ENCODE peak calls at places on chromosomes 3 and 15, in eight cellular contexts. One of them, this sample, is unnamed.

GRCh38 chr3:134601539-134602439 is 49.0 kb downstream of the KY start:
- DNase-seq in heart left ventricle: no peak
- DNase-seq in natural killer cell: no peak
- DNase-seq in B cell: no peak
- DNase-seq in lower leg skin: no peak
- DNase-seq in endothelial cell: peak
- DNase-seq in fibroblast of villous mesenchyme: peak
- DNase-seq in PC-3: no peak
- DNase-seq in this sample: no peak

GRCh38 chr3:24519368-24520100 is 24.9 kb upstream of the THRB start:
- DNase-seq in endothelial cell: no peak
- DNase-seq in B cell: no peak
- DNase-seq in fibroblast of villous mesenchyme: no peak
- DNase-seq in natural killer cell: no peak
- DNase-seq in PC-3: no peak
- DNase-seq in lower leg skin: no peak
- DNase-seq in heart left ventricle: peak
- DNase-seq in this sample: no peak

GRCh38 chr3:74415731-74416130 is 198.7 kb downstream of the CNTN3 start:
- DNase-seq in natural killer cell: no peak
- DNase-seq in fibroblast of villous mesenchyme: no peak
- DNase-seq in heart left ventricle: no peak
- DNase-seq in endothelial cell: no peak
- DNase-seq in lower leg skin: no peak
- DNase-seq in PC-3: no peak
- DNase-seq in B cell: no peak
- DNase-seq in this sample: no peak

GRCh38 chr15:40049076-40049475 is 10.1 kb upstream of the SRP14 start:
- DNase-seq in fibroblast of villous mesenchyme: no peak
- DNase-seq in lower leg skin: no peak
- DNase-seq in natural killer cell: no peak
- DNase-seq in B cell: no peak
- DNase-seq in endothelial cell: no peak
- DNase-seq in PC-3: no peak
- DNase-seq in heart left ventricle: peak
- DNase-seq in this sample: no peak

GRCh38 chr3:129441782-129442181 is 1.8 kb downstream of the IFT122 start:
- DNase-seq in lower leg skin: peak
- DNase-seq in endothelial cell: no peak
- DNase-seq in natural killer cell: no peak
- DNase-seq in PC-3: no peak
- DNase-seq in fibroblast of villous mesenchyme: peak
- DNase-seq in B cell: no peak
- DNase-seq in heart left ventricle: peak
- DNase-seq in this sample: no peak

GRCh38 chr15:75140080-75140879 is 61.4 kb upstream of the C15orf39 start:
- DNase-seq in natural killer cell: no peak
- DNase-seq in lower leg skin: no peak
- DNase-seq in fibroblast of villous mesenchyme: no peak
- DNase-seq in endothelial cell: no peak
- DNase-seq in B cell: no peak
- DNase-seq in heart left ventricle: no peak
- DNase-seq in PC-3: no peak
- DNase-seq in this sample: no peak

GRCh38 chr3:44045476-44046275 is 196.0 kb upstream of the TOPAZ1 start:
- DNase-seq in endothelial cell: no peak
- DNase-seq in fibroblast of villous mesenchyme: no peak
- DNase-seq in lower leg skin: no peak
- DNase-seq in natural killer cell: no peak
- DNase-seq in heart left ventricle: no peak
- DNase-seq in B cell: peak
- DNase-seq in PC-3: peak
- DNase-seq in this sample: peak

GRCh38 chr15:78399081-78399480 is 38.9 kb upstream of the IREB2 start:
- DNase-seq in lower leg skin: no peak
- DNase-seq in PC-3: no peak
- DNase-seq in heart left ventricle: no peak
- DNase-seq in endothelial cell: no peak
- DNase-seq in natural killer cell: no peak
- DNase-seq in fibroblast of villous mesenchyme: peak
- DNase-seq in B cell: no peak
- DNase-seq in this sample: no peak

GRCh38 chr3:5198986-5199731 is 11.7 kb downstream of the EDEM1 start:
- DNase-seq in endothelial cell: no peak
- DNase-seq in natural killer cell: no peak
- DNase-seq in lower leg skin: no peak
- DNase-seq in heart left ventricle: no peak
- DNase-seq in B cell: peak
- DNase-seq in fibroblast of villous mesenchyme: peak
- DNase-seq in PC-3: no peak
- DNase-seq in this sample: no peak

GRCh38 chr3:171134170-171134569 is 107.7 kb upstream of the SLC2A2 start:
- DNase-seq in natural killer cell: no peak
- DNase-seq in fibroblast of villous mesenchyme: no peak
- DNase-seq in heart left ventricle: no peak
- DNase-seq in endothelial cell: no peak
- DNase-seq in B cell: no peak
- DNase-seq in lower leg skin: no peak
- DNase-seq in PC-3: no peak
- DNase-seq in this sample: no peak

GRCh38 chr15:28957606-28958498 is 72.1 kb downstream of the APBA2 start:
- DNase-seq in endothelial cell: no peak
- DNase-seq in fibroblast of villous mesenchyme: no peak
- DNase-seq in PC-3: no peak
- DNase-seq in heart left ventricle: no peak
- DNase-seq in B cell: no peak
- DNase-seq in natural killer cell: no peak
- DNase-seq in lower leg skin: no peak
- DNase-seq in this sample: no peak

GRCh38 chr15:77527831-77528231 is 104.9 kb downstream of the LINGO1 start:
- DNase-seq in heart left ventricle: no peak
- DNase-seq in PC-3: no peak
- DNase-seq in fibroblast of villous mesenchyme: peak
- DNase-seq in lower leg skin: no peak
- DNase-seq in endothelial cell: no peak
- DNase-seq in natural killer cell: no peak
- DNase-seq in B cell: no peak
- DNase-seq in this sample: no peak

GRCh38 chr3:14793126-14793857 is 25.5 kb upstream of the FGD5 start:
- DNase-seq in lower leg skin: no peak
- DNase-seq in fibroblast of villous mesenchyme: no peak
- DNase-seq in PC-3: no peak
- DNase-seq in heart left ventricle: peak
- DNase-seq in natural killer cell: no peak
- DNase-seq in B cell: no peak
- DNase-seq in endothelial cell: no peak
- DNase-seq in this sample: no peak

GRCh38 chr3:112470791-112471190 is 28.5 kb downstream of the BTLA start:
- DNase-seq in endothelial cell: no peak
- DNase-seq in B cell: no peak
- DNase-seq in lower leg skin: no peak
- DNase-seq in natural killer cell: no peak
- DNase-seq in fibroblast of villous mesenchyme: no peak
- DNase-seq in PC-3: no peak
- DNase-seq in heart left ventricle: no peak
- DNase-seq in this sample: no peak

GRCh38 chr3:144142151-144142855 is 170.7 kb downstream of the DIPK2A start:
- DNase-seq in natural killer cell: no peak
- DNase-seq in PC-3: no peak
- DNase-seq in endothelial cell: no peak
- DNase-seq in heart left ventricle: no peak
- DNase-seq in fibroblast of villous mesenchyme: peak
- DNase-seq in lower leg skin: no peak
- DNase-seq in B cell: no peak
- DNase-seq in this sample: no peak

GRCh38 chr3:195808741-195809290 is 2.9 kb downstream of the MUC4 start:
- DNase-seq in lower leg skin: no peak
- DNase-seq in B cell: no peak
- DNase-seq in endothelial cell: no peak
- DNase-seq in fibroblast of villous mesenchyme: no peak
- DNase-seq in natural killer cell: no peak
- DNase-seq in PC-3: no peak
- DNase-seq in heart left ventricle: no peak
- DNase-seq in this sample: no peak

GRCh38 chr3:29922990-29923746 is 642.3 kb downstream of the RBMS3 start:
- DNase-seq in fibroblast of villous mesenchyme: peak
- DNase-seq in endothelial cell: peak
- DNase-seq in lower leg skin: peak
- DNase-seq in natural killer cell: no peak
- DNase-seq in heart left ventricle: peak
- DNase-seq in B cell: no peak
- DNase-seq in PC-3: peak
- DNase-seq in this sample: peak

GRCh38 chr3:53180305-53181023 is 19.5 kb downstream of the PRKCD start:
- DNase-seq in endothelial cell: no peak
- DNase-seq in natural killer cell: no peak
- DNase-seq in lower leg skin: no peak
- DNase-seq in fibroblast of villous mesenchyme: no peak
- DNase-seq in PC-3: no peak
- DNase-seq in B cell: peak
- DNase-seq in heart left ventricle: no peak
- DNase-seq in this sample: no peak

DNA sequence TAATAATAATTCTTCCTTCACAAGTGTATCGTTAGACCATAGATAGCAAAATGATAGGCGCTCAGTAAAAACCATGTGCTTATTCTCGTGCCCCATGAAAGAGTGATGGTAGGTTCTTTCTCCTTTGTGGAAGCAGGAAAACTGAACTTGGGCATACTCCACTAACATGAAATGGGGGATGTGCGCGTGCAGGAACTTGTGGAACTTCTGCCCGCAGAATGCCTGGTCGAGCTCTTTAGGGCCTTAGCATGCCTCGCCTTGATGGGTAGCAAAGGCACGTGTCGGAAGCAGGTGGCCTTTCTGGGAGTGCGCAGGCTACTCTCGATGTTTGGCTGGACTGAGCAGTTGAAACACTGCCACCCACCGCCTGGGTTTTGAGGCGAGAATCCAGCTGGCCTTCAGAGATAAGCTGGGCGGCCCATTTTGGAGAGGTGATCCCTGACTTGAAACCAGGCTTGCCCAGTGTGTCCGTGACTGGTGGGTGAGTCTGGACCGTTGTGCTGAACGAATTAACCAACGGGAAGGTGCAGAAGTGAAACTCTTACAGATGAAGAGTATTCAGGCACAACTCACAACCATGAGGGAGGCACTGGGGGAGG is 821 bp downstream of the PCCB start:
- DNase-seq in heart left ventricle: peak
- DNase-seq in natural killer cell: peak
- DNase-seq in PC-3: peak
- DNase-seq in lower leg skin: peak
- DNase-seq in fibroblast of villous mesenchyme: peak
- DNase-seq in endothelial cell: peak
- DNase-seq in B cell: peak
- DNase-seq in this sample: peak
- TF ChIP-seq CTCF in heart left ventricle: no peak
- TF ChIP-seq CTCF in natural killer cell: no peak
- TF ChIP-seq CTCF in PC-3: peak
- TF ChIP-seq CTCF in lower leg skin: no peak
- TF ChIP-seq CTCF in fibroblast of villous mesenchyme: peak
- TF ChIP-seq CTCF in endothelial cell: no peak
- TF ChIP-seq CTCF in B cell: no peak
- TF ChIP-seq CTCF in this sample: no peak

GRCh38 chr3:13199899-13200451 is 126.7 kb upstream of the IQSEC1 start:
- DNase-seq in B cell: no peak
- DNase-seq in fibroblast of villous mesenchyme: no peak
- DNase-seq in lower leg skin: no peak
- DNase-seq in natural killer cell: no peak
- DNase-seq in PC-3: no peak
- DNase-seq in endothelial cell: no peak
- DNase-seq in heart left ventricle: peak
- DNase-seq in this sample: no peak

GRCh38 chr3:13199006-13199776 is 126.0 kb upstream of the IQSEC1 start:
- DNase-seq in natural killer cell: no peak
- DNase-seq in lower leg skin: no peak
- DNase-seq in PC-3: no peak
- DNase-seq in endothelial cell: no peak
- DNase-seq in heart left ventricle: peak
- DNase-seq in fibroblast of villous mesenchyme: no peak
- DNase-seq in B cell: no peak
- DNase-seq in this sample: no peak

GRCh38 chr3:13202744-13203397 is 129.6 kb upstream of the IQSEC1 start:
- DNase-seq in PC-3: no peak
- DNase-seq in endothelial cell: no peak
- DNase-seq in heart left ventricle: no peak
- DNase-seq in fibroblast of villous mesenchyme: no peak
- DNase-seq in lower leg skin: no peak
- DNase-seq in B cell: no peak
- DNase-seq in natural killer cell: no peak
- DNase-seq in this sample: no peak

GRCh38 chr3:13200465-13200864 is 127.2 kb upstream of the IQSEC1 start:
- DNase-seq in PC-3: no peak
- DNase-seq in fibroblast of villous mesenchyme: no peak
- DNase-seq in endothelial cell: no peak
- DNase-seq in heart left ventricle: no peak
- DNase-seq in lower leg skin: no peak
- DNase-seq in B cell: no peak
- DNase-seq in natural killer cell: no peak
- DNase-seq in this sample: no peak

GRCh38 chr3:13200951-13201350 is 127.7 kb upstream of the IQSEC1 start:
- DNase-seq in heart left ventricle: peak
- DNase-seq in B cell: no peak
- DNase-seq in fibroblast of villous mesenchyme: no peak
- DNase-seq in natural killer cell: no peak
- DNase-seq in endothelial cell: peak
- DNase-seq in lower leg skin: no peak
- DNase-seq in PC-3: no peak
- DNase-seq in this sample: no peak
- TF ChIP-seq CTCF in heart left ventricle: no peak
- TF ChIP-seq CTCF in B cell: no peak
- TF ChIP-seq CTCF in fibroblast of villous mesenchyme: no peak
- TF ChIP-seq CTCF in natural killer cell: no peak
- TF ChIP-seq CTCF in endothelial cell: no peak
- TF ChIP-seq CTCF in lower leg skin: no peak
- TF ChIP-seq CTCF in PC-3: no peak
- TF ChIP-seq CTCF in this sample: no peak

DNA sequence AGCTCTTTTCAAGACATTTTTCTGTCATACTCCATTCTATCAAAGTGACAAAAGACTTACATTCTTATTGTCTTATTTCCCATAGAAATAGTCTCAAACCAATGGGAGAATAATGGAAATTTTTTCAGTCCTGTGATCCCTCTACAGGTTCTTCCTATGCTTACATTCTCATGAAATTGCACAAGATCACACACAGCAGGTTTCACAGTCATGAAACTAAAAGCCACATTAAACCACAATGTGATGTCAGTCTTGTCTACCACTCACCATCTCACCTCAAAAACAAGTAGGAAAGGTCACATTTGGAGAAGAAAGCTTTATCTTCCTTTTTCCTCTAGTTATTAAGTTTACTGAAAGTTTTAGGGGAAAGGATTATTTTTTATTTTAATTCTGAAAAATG is 161.0 kb upstream of the RORA start:
- DNase-seq in natural killer cell: no peak
- DNase-seq in fibroblast of villous mesenchyme: peak
- DNase-seq in heart left ventricle: no peak
- DNase-seq in B cell: no peak
- DNase-seq in endothelial cell: no peak
- DNase-seq in lower leg skin: no peak
- DNase-seq in PC-3: no peak
- DNase-seq in this sample: no peak
- TF ChIP-seq CTCF in natural killer cell: no peak
- TF ChIP-seq CTCF in fibroblast of villous mesenchyme: no peak
- TF ChIP-seq CTCF in heart left ventricle: no peak
- TF ChIP-seq CTCF in B cell: no peak
- TF ChIP-seq CTCF in endothelial cell: no peak
- TF ChIP-seq CTCF in lower leg skin: no peak
- TF ChIP-seq CTCF in PC-3: no peak
- TF ChIP-seq CTCF in this sample: no peak

GRCh38 chr3:184526158-184526483 is 35.5 kb upstream of the EPHB3 start:
- DNase-seq in PC-3: no peak
- DNase-seq in endothelial cell: no peak
- DNase-seq in heart left ventricle: no peak
- DNase-seq in fibroblast of villous mesenchyme: no peak
- DNase-seq in natural killer cell: no peak
- DNase-seq in B cell: no peak
- DNase-seq in lower leg skin: no peak
- DNase-seq in this sample: no peak
- TF ChIP-seq CTCF in PC-3: no peak
- TF ChIP-seq CTCF in endothelial cell: no peak
- TF ChIP-seq CTCF in heart left ventricle: no peak
- TF ChIP-seq CTCF in fibroblast of villous mesenchyme: no peak
- TF ChIP-seq CTCF in natural killer cell: no peak
- TF ChIP-seq CTCF in B cell: no peak
- TF ChIP-seq CTCF in lower leg skin: no peak
- TF ChIP-seq CTCF in this sample: no peak